ENCODE peak calls at places on chromosomes 4 and X, in six cellular contexts. J, T, U, B, I and Y are unnamed samples.
A peak's percentile ranks its signal among the peaks of the same experiment; 100 is the strongest.

GRCh38 chrX:14027511-14028019 is 2.1 kb downstream of the GEMIN8 start:
- DNase-seq in J (no peak), T (peak; percentile 84), U (peak; percentile 57), B (no peak), I (no peak), Y (no peak)

GRCh38 chr4:11719879-11720278 is 291.2 kb upstream of the HS3ST1 start:
- DNase-seq in J (no peak), T (no peak), U (no peak), B (peak; percentile 14), I (no peak), Y (no peak)

GRCh38 chrX:108834036-108834435 is 97.7 kb upstream of the IRS4 start:
- DNase-seq in J (no peak), T (no peak), U (no peak), B (no peak), I (no peak), Y (no peak)

GRCh38 chrX:150635952-150636351 is 57.2 kb upstream of the MTMR1 start:
- DNase-seq in J (no peak), T (peak; percentile 75), U (peak; percentile 74), B (no peak), I (no peak), Y (peak; percentile 56)

GRCh38 chr4:55004831-55005230 is 120.6 kb downstream of the KDR start:
- DNase-seq in J (peak; percentile 48), T (no peak), U (peak; percentile 2), B (peak; percentile 21), I (no peak), Y (no peak)

GRCh38 chr4:159204566-159204965 is 101.7 kb downstream of the RAPGEF2 start:
- DNase-seq in J (no peak), T (peak; percentile 40), U (no peak), B (no peak), I (no peak), Y (no peak)

GRCh38 chr4:77581724-77582123 is 23.9 kb upstream of the CXCL13 start:
- DNase-seq in J (no peak), T (no peak), U (no peak), B (no peak), I (no peak), Y (no peak)

GRCh38 chr4:10416441-10416840 is 40.8 kb downstream of the ZNF518B start:
- DNase-seq in J (no peak), T (no peak), U (no peak), B (no peak), I (no peak), Y (no peak)

GRCh38 chrX:95383778-95384177 is 1300.9 kb upstream of the DIAPH2 start:
- DNase-seq in J (no peak), T (no peak), U (no peak), B (no peak), I (no peak), Y (no peak)

GRCh38 chr4:13616597-13616996 is 10.9 kb downstream of the BOD1L1 start:
- DNase-seq in J (no peak), T (no peak), U (no peak), B (no peak), I (no peak), Y (no peak)

GRCh38 chr4:15906024-15906443 is 32.5 kb downstream of the FGFBP1 start:
- DNase-seq in J (no peak), T (peak; percentile 31), U (no peak), B (no peak), I (no peak), Y (no peak)

GRCh38 chrX:51697397-51697796 is 12.9 kb upstream of the CENPVL1 start:
- DNase-seq in J (peak; percentile 14), T (no peak), U (no peak), B (no peak), I (no peak), Y (no peak)

GRCh38 chr4:27270435-27270834 is 409.8 kb downstream of the STIM2 start:
- DNase-seq in J (no peak), T (no peak), U (no peak), B (no peak), I (no peak), Y (no peak)

GRCh38 chr4:6771229-6771671 is 11.3 kb upstream of the KIAA0232 start:
- DNase-seq in J (peak; percentile 71), T (no peak), U (peak; percentile 85), B (peak; percentile 85), I (no peak), Y (no peak)

GRCh38 chr4:88244821-88245579 is 39.4 kb downstream of the PPM1K start:
- DNase-seq in J (no peak), T (no peak), U (no peak), B (peak; percentile 77), I (no peak), Y (no peak)

GRCh38 chr4:76485450-76485849 is 50.4 kb downstream of the SHROOM3 start:
- DNase-seq in J (no peak), T (peak; percentile 14), U (no peak), B (no peak), I (no peak), Y (no peak)

GRCh38 chr4:146591986-146592385 is 46.7 kb upstream of the POU4F2 start:
- DNase-seq in J (no peak), T (no peak), U (no peak), B (no peak), I (no peak), Y (no peak)

GRCh38 chr4:26700110-26700509 is 116.2 kb downstream of the TBC1D19 start:
- DNase-seq in J (no peak), T (no peak), U (no peak), B (no peak), I (no peak), Y (no peak)

GRCh38 chrX:19514791-19515614 is at the start of gene MAP3K15:
- DNase-seq in J (no peak), T (peak; percentile 4), U (peak; percentile 1), B (peak; percentile 31), I (no peak), Y (no peak)

GRCh38 chrX:10781847-10782530 is 161.6 kb upstream of the MID1 start:
- DNase-seq in J (no peak), T (no peak), U (no peak), B (no peak), I (no peak), Y (no peak)

GRCh38 chr4:103076777-103077347 is 301 bp upstream of the SLC9B2 start:
- DNase-seq in J (no peak), T (no peak), U (no peak), B (no peak), I (no peak), Y (no peak)

GRCh38 chr4:42816189-42816588 is 76.3 kb upstream of the GRXCR1 start:
- DNase-seq in J (no peak), T (no peak), U (no peak), B (no peak), I (no peak), Y (no peak)

GRCh38 chr4:39036172-39036571 is 4.0 kb upstream of the TMEM156 start:
- DNase-seq in J (no peak), T (peak; percentile 91), U (no peak), B (no peak), I (no peak), Y (no peak)

GRCh38 chrX:153881281-153881680 is 4.7 kb downstream of the L1CAM start:
- DNase-seq in J (no peak), T (no peak), U (no peak), B (no peak), I (no peak), Y (no peak)

GRCh38 chrX:44980403-44980802 is 107.4 kb downstream of the KDM6A start:
- DNase-seq in J (no peak), T (no peak), U (no peak), B (no peak), I (no peak), Y (no peak)

GRCh38 chr4:118557298-118557851 is 127.8 kb upstream of the METTL14 start:
- DNase-seq in J (no peak), T (peak; percentile 76), U (peak; percentile 82), B (no peak), I (no peak), Y (peak; percentile 61)

GRCh38 chrX:19846995-19847790 is 40.2 kb downstream of the SH3KBP1 start:
- DNase-seq in J (no peak), T (peak; percentile 92), U (peak; percentile 85), B (peak; percentile 41), I (peak; percentile 41), Y (peak; percentile 70)

GRCh38 chr4:89259435-89260028 is 48.1 kb downstream of the GPRIN3 start:
- DNase-seq in J (no peak), T (no peak), U (no peak), B (no peak), I (no peak), Y (no peak)

GRCh38 chr4:143337600-143338287 is 1.1 kb downstream of the GAB1 start:
- DNase-seq in J (peak; percentile 86), T (peak; percentile 66), U (peak; percentile 55), B (peak; percentile 50), I (no peak), Y (no peak)

GRCh38 chr4:124534133-124534532 is 178.4 kb downstream of the ANKRD50 start:
- DNase-seq in J (no peak), T (no peak), U (no peak), B (no peak), I (no peak), Y (no peak)

GRCh38 chr4:24770111-24770584 is 25.2 kb upstream of the SOD3 start:
- DNase-seq in J (no peak), T (peak; percentile 83), U (peak; percentile 88), B (no peak), I (no peak), Y (peak; percentile 69)

GRCh38 chr4:88858752-88859151 is 161.1 kb upstream of the NAP1L5 start:
- DNase-seq in J (no peak), T (no peak), U (no peak), B (no peak), I (no peak), Y (no peak)

GRCh38 chr4:170089743-170090666 is at the start of gene AADAT:
- DNase-seq in J (peak; percentile 89), T (peak; percentile 58), U (peak; percentile 74), B (peak; percentile 77), I (peak; percentile 45), Y (no peak)

GRCh38 chr4:168549145-168549544 is 52.3 kb downstream of the PALLD start:
- DNase-seq in J (no peak), T (no peak), U (peak; percentile 33), B (no peak), I (no peak), Y (no peak)

GRCh38 chr4:121738780-121739547 is 26.0 kb downstream of the SMIM43 start:
- DNase-seq in J (no peak), T (no peak), U (peak; percentile 84), B (no peak), I (no peak), Y (no peak)

GRCh38 chrX:133419911-133420310 is 4.6 kb upstream of the GPC4 start:
- DNase-seq in J (no peak), T (no peak), U (no peak), B (no peak), I (no peak), Y (no peak)